ENCODE peak calls at places on chromosomes 16 and 17, in eight cellular contexts. One of them, this sample, is unnamed.

GRCh38 chr17:62064029-62064790 is 868 bp downstream of the MED13 start:
- DNase-seq in neural crest cell: no peak
- DNase-seq in midbrain: no peak
- DNase-seq in brain pericyte: no peak
- DNase-seq in T-helper 2 cell: peak
- DNase-seq in HT1080: peak
- DNase-seq in Kasumi-1: peak
- DNase-seq in psoas muscle: no peak
- DNase-seq in this sample: peak

GRCh38 chr16:73713817-73714495 is 582.7 kb upstream of the PSMD7 start:
- DNase-seq in HT1080: peak
- DNase-seq in T-helper 2 cell: no peak
- DNase-seq in neural crest cell: peak
- DNase-seq in psoas muscle: no peak
- DNase-seq in brain pericyte: no peak
- DNase-seq in midbrain: peak
- DNase-seq in Kasumi-1: peak
- DNase-seq in this sample: peak

GRCh38 chr16:84995666-84996065 is 15.7 kb downstream of the ZDHHC7 start:
- DNase-seq in T-helper 2 cell: no peak
- DNase-seq in psoas muscle: peak
- DNase-seq in Kasumi-1: no peak
- DNase-seq in brain pericyte: no peak
- DNase-seq in neural crest cell: no peak
- DNase-seq in HT1080: no peak
- DNase-seq in midbrain: no peak
- DNase-seq in this sample: no peak

GRCh38 chr16:21611546-21612384 is 12.4 kb downstream of the METTL9 start:
- DNase-seq in midbrain: no peak
- DNase-seq in brain pericyte: no peak
- DNase-seq in psoas muscle: no peak
- DNase-seq in T-helper 2 cell: no peak
- DNase-seq in Kasumi-1: no peak
- DNase-seq in neural crest cell: no peak
- DNase-seq in HT1080: no peak
- DNase-seq in this sample: no peak

GRCh38 chr17:79339311-79339710 is 264.7 kb downstream of the ENGASE start:
- DNase-seq in midbrain: no peak
- DNase-seq in psoas muscle: no peak
- DNase-seq in T-helper 2 cell: no peak
- DNase-seq in brain pericyte: no peak
- DNase-seq in HT1080: no peak
- DNase-seq in Kasumi-1: no peak
- DNase-seq in neural crest cell: no peak
- DNase-seq in this sample: peak

GRCh38 chr17:69908599-69909368 is 166.2 kb upstream of the KCNJ16 start:
- DNase-seq in T-helper 2 cell: no peak
- DNase-seq in midbrain: no peak
- DNase-seq in brain pericyte: no peak
- DNase-seq in Kasumi-1: no peak
- DNase-seq in neural crest cell: no peak
- DNase-seq in HT1080: no peak
- DNase-seq in psoas muscle: no peak
- DNase-seq in this sample: no peak

GRCh38 chr16:23359092-23359760 is 57.1 kb downstream of the SCNN1B start:
- DNase-seq in brain pericyte: no peak
- DNase-seq in T-helper 2 cell: no peak
- DNase-seq in midbrain: no peak
- DNase-seq in Kasumi-1: no peak
- DNase-seq in HT1080: peak
- DNase-seq in neural crest cell: no peak
- DNase-seq in psoas muscle: no peak
- DNase-seq in this sample: no peak

GRCh38 chr17:82970818-82971610 is 108.4 kb upstream of the METRNL start:
- DNase-seq in psoas muscle: no peak
- DNase-seq in T-helper 2 cell: no peak
- DNase-seq in HT1080: no peak
- DNase-seq in midbrain: no peak
- DNase-seq in neural crest cell: no peak
- DNase-seq in Kasumi-1: no peak
- DNase-seq in brain pericyte: no peak
- DNase-seq in this sample: no peak

GRCh38 chr17:73719588-73720071 is 75.4 kb upstream of the SDK2 start:
- DNase-seq in Kasumi-1: no peak
- DNase-seq in T-helper 2 cell: no peak
- DNase-seq in midbrain: peak
- DNase-seq in HT1080: no peak
- DNase-seq in psoas muscle: no peak
- DNase-seq in brain pericyte: no peak
- DNase-seq in neural crest cell: peak
- DNase-seq in this sample: peak

GRCh38 chr17:67554634-67555033 is 163.1 kb upstream of the NOL11 start:
- DNase-seq in Kasumi-1: no peak
- DNase-seq in HT1080: no peak
- DNase-seq in midbrain: no peak
- DNase-seq in T-helper 2 cell: no peak
- DNase-seq in neural crest cell: no peak
- DNase-seq in psoas muscle: no peak
- DNase-seq in brain pericyte: no peak
- DNase-seq in this sample: no peak

GRCh38 chr16:546909-547770 is 13.1 kb upstream of the PRR35 start:
- DNase-seq in brain pericyte: no peak
- DNase-seq in midbrain: peak
- DNase-seq in Kasumi-1: peak
- DNase-seq in psoas muscle: peak
- DNase-seq in neural crest cell: peak
- DNase-seq in HT1080: no peak
- DNase-seq in T-helper 2 cell: peak
- DNase-seq in this sample: no peak

GRCh38 chr17:16422416-16422815 is 7.0 kb downstream of the TRPV2 start:
- DNase-seq in brain pericyte: no peak
- DNase-seq in psoas muscle: no peak
- DNase-seq in neural crest cell: no peak
- DNase-seq in T-helper 2 cell: no peak
- DNase-seq in HT1080: no peak
- DNase-seq in midbrain: no peak
- DNase-seq in Kasumi-1: no peak
- DNase-seq in this sample: no peak